ENCODE peak calls at places on chromosomes 12 and 14, in ten cellular contexts. B is NCI-H2171 treated with DMSO at 0.1 percent for 48 hours; I is fibroblast of mammary gland; J is mammary epithelial cell; G is iris pigment epithelial cell; L is Daoy; A is AG08396; E is stimulated activated CD4-positive, alpha-beta T cell treated with anti-CD3 and anti-CD28 coated beads, Interleukin-2, amount 100 ng/mL, for 48 hours; M is heart right ventricle; D is posterior cingulate gyrus. U is an unnamed sample.

GRCh38 chr12:70756118-70756517 is 118.9 kb upstream of the PTPRB start:
- DNase-seq in B (no peak), I (peak), J (peak), G (peak), L (peak), A (peak), E (no peak), M (no peak), D (no peak), U (peak)

GRCh38 chr14:76228138-76228537 is 76.4 kb downstream of the GPATCH2L start:
- DNase-seq in B (no peak), I (no peak), J (no peak), G (no peak), L (no peak), A (no peak), E (no peak), M (no peak), D (no peak), U (no peak)

GRCh38 chr12:74337951-74338350 is 199.7 kb upstream of the ATXN7L3B start:
- DNase-seq in B (no peak), I (peak), J (peak), G (peak), L (peak), A (peak), E (no peak), M (no peak), D (no peak), U (peak)

GRCh38 chr14:103623883-103624482 is 5.0 kb upstream of the KLC1 start:
- DNase-seq in B (peak), I (no peak), J (no peak), G (no peak), L (no peak), A (no peak), E (no peak), M (peak), D (no peak), U (no peak)

GRCh38 chr14:94542111-94542810 is 19.0 kb upstream of the SERPINA4 start:
- DNase-seq in B (no peak), I (peak), J (no peak), G (peak), L (peak), A (no peak), E (no peak), M (no peak), D (no peak), U (peak)

GRCh38 chr12:100295764-100296555 is 29.0 kb downstream of the SCYL2 start:
- DNase-seq in B (no peak), I (peak), J (peak), G (peak), L (peak), A (peak), E (no peak), M (no peak), D (no peak), U (peak)

GRCh38 chr12:58877243-58877743 is 43.0 kb downstream of the LRIG3 start:
- DNase-seq in B (no peak), I (peak), J (peak), G (peak), L (peak), A (peak), E (no peak), M (no peak), D (no peak), U (no peak)

GRCh38 chr14:70714055-70714550 is 72.4 kb downstream of the TTC9 start:
- DNase-seq in B (peak), I (peak), J (peak), G (peak), L (peak), A (peak), E (peak), M (no peak), D (no peak), U (peak)

GRCh38 chr14:105299654-105300541 is 903 bp downstream of the BRF1 start:
- DNase-seq in B (peak), I (no peak), J (no peak), G (no peak), L (no peak), A (peak), E (peak), M (peak), D (no peak), U (peak)

GRCh38 chr14:91727121-91727520 is 4.8 kb downstream of the CATSPERB start:
- DNase-seq in B (no peak), I (peak), J (no peak), G (no peak), L (no peak), A (peak), E (no peak), M (no peak), D (no peak), U (no peak)

GRCh38 chr12:57844725-57845477 is 1.6 kb downstream of the CTDSP2 start:
- DNase-seq in B (no peak), I (peak), J (peak), G (peak), L (peak), A (peak), E (peak), M (peak), D (no peak), U (no peak)

GRCh38 chr14:92531151-92531873 is 17.7 kb downstream of the RIN3 start:
- DNase-seq in B (no peak), I (no peak), J (no peak), G (no peak), L (peak), A (no peak), E (no peak), M (no peak), D (no peak), U (no peak)

GRCh38 chr12:40692617-40693502 is 621 bp downstream of the CNTN1 start:
- DNase-seq in B (peak), I (no peak), J (peak), G (no peak), L (peak), A (peak), E (no peak), M (no peak), D (peak), U (no peak)

GRCh38 chr14:22008098-22008412 is 334.4 kb upstream of the OR4E1 start:
- DNase-seq in B (no peak), I (no peak), J (no peak), G (no peak), L (no peak), A (no peak), E (no peak), M (no peak), D (no peak), U (no peak)

GRCh38 chr12:32252199-32253073 is 145.8 kb downstream of the BICD1 start:
- DNase-seq in B (peak), I (no peak), J (no peak), G (no peak), L (peak), A (no peak), E (no peak), M (no peak), D (no peak), U (no peak)

GRCh38 chr14:96098309-96098998 is 59.3 kb downstream of the C14orf132 start:
- DNase-seq in B (peak), I (peak), J (peak), G (peak), L (peak), A (peak), E (no peak), M (no peak), D (peak), U (peak)

GRCh38 chr12:9071976-9072375 is 43.7 kb downstream of the A2M start:
- DNase-seq in B (no peak), I (no peak), J (no peak), G (no peak), L (no peak), A (no peak), E (no peak), M (no peak), D (no peak), U (no peak)

GRCh38 chr14:44785096-44785495 is 176.7 kb downstream of the KLHL28 start:
- DNase-seq in B (no peak), I (no peak), J (no peak), G (peak), L (peak), A (no peak), E (no peak), M (no peak), D (no peak), U (no peak)

GRCh38 chr14:99451234-99451633 is 29.4 kb downstream of the SETD3 start:
- DNase-seq in B (no peak), I (no peak), J (no peak), G (no peak), L (no peak), A (no peak), E (no peak), M (no peak), D (no peak), U (no peak)

GRCh38 chr14:54680636-54681035 is 113.7 kb downstream of the SAMD4A start:
- DNase-seq in B (no peak), I (no peak), J (no peak), G (peak), L (no peak), A (no peak), E (no peak), M (no peak), D (no peak), U (no peak)

GRCh38 chr12:41497362-41497761 is 309.2 kb downstream of the PDZRN4 start:
- DNase-seq in B (no peak), I (peak), J (no peak), G (peak), L (no peak), A (no peak), E (no peak), M (no peak), D (no peak), U (no peak)

U was measured in endothelial cell of umbilical vein.